ENCODE peak calls at places on chromosomes 6 and 20, in six cellular contexts. One of them, this sample, is unnamed.

GRCh38 chr6:137165375-137166246 is 7.8 kb downstream of the IL22RA2 start:
- DNase-seq in Right ventricle myocardium superior: peak
- DNase-seq in HT1080: peak
- DNase-seq in GM03348: peak
- DNase-seq in NB4: peak
- DNase-seq in CD8-positive, alpha-beta T cell: no peak
- DNase-seq in this sample: peak

GRCh38 chr20:32977281-32978008 is 26.8 kb downstream of the SUN5 start:
- DNase-seq in Right ventricle myocardium superior: no peak
- DNase-seq in HT1080: no peak
- DNase-seq in GM03348: no peak
- DNase-seq in NB4: no peak
- DNase-seq in CD8-positive, alpha-beta T cell: no peak
- DNase-seq in this sample: no peak

GRCh38 chr20:43662943-43663655 is 3.8 kb upstream of the MYBL2 start:
- DNase-seq in Right ventricle myocardium superior: no peak
- DNase-seq in HT1080: peak
- DNase-seq in GM03348: peak
- DNase-seq in NB4: no peak
- DNase-seq in CD8-positive, alpha-beta T cell: no peak
- DNase-seq in this sample: no peak

GRCh38 chr6:153790881-153791473 is 248.1 kb upstream of the OPRM1 start:
- DNase-seq in Right ventricle myocardium superior: no peak
- DNase-seq in HT1080: peak
- DNase-seq in GM03348: no peak
- DNase-seq in NB4: peak
- DNase-seq in CD8-positive, alpha-beta T cell: no peak
- DNase-seq in this sample: no peak

GRCh38 chr6:34992353-34992752 is 103.3 kb downstream of the ANKS1A start:
- DNase-seq in Right ventricle myocardium superior: no peak
- DNase-seq in HT1080: no peak
- DNase-seq in GM03348: no peak
- DNase-seq in NB4: no peak
- DNase-seq in CD8-positive, alpha-beta T cell: no peak
- DNase-seq in this sample: no peak

GRCh38 chr6:166244353-166245045 is 63.7 kb downstream of the PRR18 start:
- DNase-seq in Right ventricle myocardium superior: no peak
- DNase-seq in HT1080: no peak
- DNase-seq in GM03348: no peak
- DNase-seq in NB4: peak
- DNase-seq in CD8-positive, alpha-beta T cell: no peak
- DNase-seq in this sample: no peak

GRCh38 chr6:7939864-7940228 is 29.3 kb upstream of the TXNDC5 start:
- DNase-seq in Right ventricle myocardium superior: no peak
- DNase-seq in HT1080: no peak
- DNase-seq in GM03348: peak
- DNase-seq in NB4: no peak
- DNase-seq in CD8-positive, alpha-beta T cell: no peak
- DNase-seq in this sample: peak

GRCh38 chr20:47187450-47188195 is 168.9 kb downstream of the ZMYND8 start:
- DNase-seq in Right ventricle myocardium superior: no peak
- DNase-seq in HT1080: no peak
- DNase-seq in GM03348: no peak
- DNase-seq in NB4: no peak
- DNase-seq in CD8-positive, alpha-beta T cell: no peak
- DNase-seq in this sample: no peak

GRCh38 chr20:54097236-54097529 is 26.8 kb upstream of the BCAS1 start:
- DNase-seq in Right ventricle myocardium superior: no peak
- DNase-seq in HT1080: no peak
- DNase-seq in GM03348: no peak
- DNase-seq in NB4: no peak
- DNase-seq in CD8-positive, alpha-beta T cell: no peak
- DNase-seq in this sample: no peak

GRCh38 chr6:147202516-147203310 is 1.5 kb upstream of the STXBP5 start:
- DNase-seq in Right ventricle myocardium superior: peak
- DNase-seq in HT1080: peak
- DNase-seq in GM03348: peak
- DNase-seq in NB4: peak
- DNase-seq in CD8-positive, alpha-beta T cell: peak
- DNase-seq in this sample: peak

GRCh38 chr6:169411296-169411695 is 157.7 kb upstream of the THBS2 start:
- DNase-seq in Right ventricle myocardium superior: no peak
- DNase-seq in HT1080: no peak
- DNase-seq in GM03348: no peak
- DNase-seq in NB4: no peak
- DNase-seq in CD8-positive, alpha-beta T cell: no peak
- DNase-seq in this sample: no peak

GRCh38 chr20:63461364-63461763 is 11.1 kb downstream of the KCNQ2 start:
- DNase-seq in Right ventricle myocardium superior: no peak
- DNase-seq in HT1080: no peak
- DNase-seq in GM03348: peak
- DNase-seq in NB4: peak
- DNase-seq in CD8-positive, alpha-beta T cell: no peak
- DNase-seq in this sample: no peak

GRCh38 chr6:42142118-42142835 is at the start of gene C6orf132:
- DNase-seq in Right ventricle myocardium superior: peak
- DNase-seq in HT1080: no peak
- DNase-seq in GM03348: peak
- DNase-seq in NB4: no peak
- DNase-seq in CD8-positive, alpha-beta T cell: no peak
- DNase-seq in this sample: no peak

GRCh38 chr20:3325864-3326263 is 81.6 kb downstream of the DNAAF9 start:
- DNase-seq in Right ventricle myocardium superior: no peak
- DNase-seq in HT1080: no peak
- DNase-seq in GM03348: no peak
- DNase-seq in NB4: no peak
- DNase-seq in CD8-positive, alpha-beta T cell: no peak
- DNase-seq in this sample: no peak

GRCh38 chr6:104540743-104541142 is 319.0 kb downstream of the HACE1 start:
- DNase-seq in Right ventricle myocardium superior: no peak
- DNase-seq in HT1080: no peak
- DNase-seq in GM03348: no peak
- DNase-seq in NB4: no peak
- DNase-seq in CD8-positive, alpha-beta T cell: no peak
- DNase-seq in this sample: no peak

GRCh38 chr6:32868257-32868788 is 14.3 kb downstream of the PSMB9 start:
- DNase-seq in Right ventricle myocardium superior: peak
- DNase-seq in HT1080: peak
- DNase-seq in GM03348: peak
- DNase-seq in NB4: peak
- DNase-seq in CD8-positive, alpha-beta T cell: peak
- DNase-seq in this sample: peak

GRCh38 chr6:165895421-165896165 is 232.6 kb upstream of the PDE10A start:
- DNase-seq in Right ventricle myocardium superior: no peak
- DNase-seq in HT1080: peak
- DNase-seq in GM03348: no peak
- DNase-seq in NB4: peak
- DNase-seq in CD8-positive, alpha-beta T cell: no peak
- DNase-seq in this sample: peak

GRCh38 chr20:31811796-31812728 is 7.1 kb upstream of the MYLK2 start:
- DNase-seq in Right ventricle myocardium superior: peak
- DNase-seq in HT1080: peak
- DNase-seq in GM03348: no peak
- DNase-seq in NB4: no peak
- DNase-seq in CD8-positive, alpha-beta T cell: no peak
- DNase-seq in this sample: no peak

GRCh38 chr6:2505624-2506023 is 245.1 kb downstream of the MYLK4 start:
- DNase-seq in Right ventricle myocardium superior: no peak
- DNase-seq in HT1080: no peak
- DNase-seq in GM03348: no peak
- DNase-seq in NB4: peak
- DNase-seq in CD8-positive, alpha-beta T cell: no peak
- DNase-seq in this sample: no peak

GRCh38 chr6:133130863-133131262 is 110.3 kb upstream of the EYA4 start:
- DNase-seq in Right ventricle myocardium superior: peak
- DNase-seq in HT1080: peak
- DNase-seq in GM03348: no peak
- DNase-seq in NB4: no peak
- DNase-seq in CD8-positive, alpha-beta T cell: no peak
- DNase-seq in this sample: peak

GRCh38 chr6:158143700-158144099 is 24.4 kb downstream of the SERAC1 start:
- DNase-seq in Right ventricle myocardium superior: no peak
- DNase-seq in HT1080: peak
- DNase-seq in GM03348: peak
- DNase-seq in NB4: peak
- DNase-seq in CD8-positive, alpha-beta T cell: no peak
- DNase-seq in this sample: no peak

GRCh38 chr6:45466686-45467085 is 89.0 kb upstream of the SUPT3H start:
- DNase-seq in Right ventricle myocardium superior: no peak
- DNase-seq in HT1080: no peak
- DNase-seq in GM03348: no peak
- DNase-seq in NB4: no peak
- DNase-seq in CD8-positive, alpha-beta T cell: no peak
- DNase-seq in this sample: no peak

GRCh38 chr6:41367700-41368099 is 32.3 kb downstream of the NCR2 start:
- DNase-seq in Right ventricle myocardium superior: no peak
- DNase-seq in HT1080: peak
- DNase-seq in GM03348: peak
- DNase-seq in NB4: peak
- DNase-seq in CD8-positive, alpha-beta T cell: no peak
- DNase-seq in this sample: no peak

GRCh38 chr6:85449818-85450577 is at the start of gene NT5E:
- DNase-seq in Right ventricle myocardium superior: peak
- DNase-seq in HT1080: no peak
- DNase-seq in GM03348: peak
- DNase-seq in NB4: no peak
- DNase-seq in CD8-positive, alpha-beta T cell: peak
- DNase-seq in this sample: peak

GRCh38 chr20:50359607-50360217 is 150.5 kb upstream of the PTPN1 start:
- DNase-seq in Right ventricle myocardium superior: no peak
- DNase-seq in HT1080: no peak
- DNase-seq in GM03348: no peak
- DNase-seq in NB4: no peak
- DNase-seq in CD8-positive, alpha-beta T cell: no peak
- DNase-seq in this sample: no peak

GRCh38 chr6:43613721-43614395 is 15.2 kb downstream of the GTPBP2 start:
- DNase-seq in Right ventricle myocardium superior: no peak
- DNase-seq in HT1080: no peak
- DNase-seq in GM03348: no peak
- DNase-seq in NB4: no peak
- DNase-seq in CD8-positive, alpha-beta T cell: no peak
- DNase-seq in this sample: no peak

GRCh38 chr6:94099072-94099471 is 679.7 kb upstream of the EPHA7 start:
- DNase-seq in Right ventricle myocardium superior: no peak
- DNase-seq in HT1080: no peak
- DNase-seq in GM03348: no peak
- DNase-seq in NB4: no peak
- DNase-seq in CD8-positive, alpha-beta T cell: no peak
- DNase-seq in this sample: no peak

GRCh38 chr6:64227868-64228267 is 592.3 kb downstream of the PHF3 start:
- DNase-seq in Right ventricle myocardium superior: no peak
- DNase-seq in HT1080: no peak
- DNase-seq in GM03348: no peak
- DNase-seq in NB4: no peak
- DNase-seq in CD8-positive, alpha-beta T cell: no peak
- DNase-seq in this sample: no peak

GRCh38 chr6:14537061-14537460 is 419.5 kb downstream of the CD83 start:
- DNase-seq in Right ventricle myocardium superior: no peak
- DNase-seq in HT1080: no peak
- DNase-seq in GM03348: peak
- DNase-seq in NB4: no peak
- DNase-seq in CD8-positive, alpha-beta T cell: no peak
- DNase-seq in this sample: no peak

GRCh38 chr6:168837231-168837903 is 396.4 kb downstream of the SMOC2 start:
- DNase-seq in Right ventricle myocardium superior: no peak
- DNase-seq in HT1080: no peak
- DNase-seq in GM03348: no peak
- DNase-seq in NB4: no peak
- DNase-seq in CD8-positive, alpha-beta T cell: no peak
- DNase-seq in this sample: no peak

GRCh38 chr6:83600531-83600930 is 88.2 kb downstream of the PRSS35 start:
- DNase-seq in Right ventricle myocardium superior: no peak
- DNase-seq in HT1080: no peak
- DNase-seq in GM03348: peak
- DNase-seq in NB4: no peak
- DNase-seq in CD8-positive, alpha-beta T cell: no peak
- DNase-seq in this sample: no peak

GRCh38 chr6:46815130-46815529 is 21.9 kb downstream of the MEP1A start:
- DNase-seq in Right ventricle myocardium superior: no peak
- DNase-seq in HT1080: peak
- DNase-seq in GM03348: no peak
- DNase-seq in NB4: no peak
- DNase-seq in CD8-positive, alpha-beta T cell: no peak
- DNase-seq in this sample: no peak